ENCODE peak calls at places on chromosome 10, in four cellular contexts. V is neuronal stem cell, D is heart left ventricle, F is left ventricle myocardium inferior. J is an unnamed sample.
A peak's percentile ranks its signal among the peaks of the same experiment; 100 is the strongest.

GRCh38 chr10:69847458-69847857 is 45.8 kb downstream of the COL13A1 start:
- DNase-seq in V (no peak), D (no peak), F (no peak), J (no peak)

GRCh38 chr10:72298774-72299519 is 25.2 kb downstream of the DDIT4 start:
- DNase-seq in V (no peak), D (no peak), F (no peak), J (no peak)

GRCh38 chr10:73863039-73863817 is 11.1 kb downstream of the CAMK2G start:
- DNase-seq in V (no peak), D (no peak), F (no peak), J (no peak)

GRCh38 chr10:454860-455259 is 234.6 kb downstream of the DIP2C start:
- DNase-seq in V (no peak), D (peak; percentile 74), F (peak; percentile 37), J (no peak)

GRCh38 chr10:94183666-94184264 is 179.0 kb downstream of the NOC3L start:
- DNase-seq in V (no peak), D (no peak), F (no peak), J (no peak)

GRCh38 chr10:45437587-45438456 is 63.8 kb downstream of the ALOX5 start:
- DNase-seq in V (no peak), D (no peak), F (no peak), J (no peak)

GRCh38 chr10:72316748-72317435 is 37.8 kb downstream of the DNAJB12 start:
- DNase-seq in V (no peak), D (peak; percentile 83), F (peak; percentile 73), J (no peak)

GRCh38 chr10:123512881-123513822 is 153.0 kb upstream of the GPR26 start:
- DNase-seq in V (no peak), D (no peak), F (no peak), J (peak; percentile 49)

GRCh38 chr10:112951349-112952281 is 1.6 kb downstream of the TCF7L2 start:
- DNase-seq in V (peak; percentile 75), D (peak; percentile 63), F (peak; percentile 61), J (peak; percentile 86)

GRCh38 chr10:130493021-130493420 is 356.8 kb downstream of the GLRX3 start:
- DNase-seq in V (no peak), D (no peak), F (no peak), J (no peak)

GRCh38 chr10:17134737-17135260 is 5.2 kb upstream of the CUBN start:
- DNase-seq in V (no peak), D (no peak), F (no peak), J (no peak)

GRCh38 chr10:91144961-91145360 is 75.5 kb upstream of the PCGF5 start:
- DNase-seq in V (no peak), D (no peak), F (no peak), J (peak; percentile 81)

GRCh38 chr10:95742529-95742884 is 13.5 kb upstream of the ENTPD1 start:
- DNase-seq in V (no peak), D (peak; percentile 34), F (no peak), J (no peak)

GRCh38 chr10:118412132-118412531 is 70.0 kb upstream of the FAM204A start:
- DNase-seq in V (no peak), D (no peak), F (no peak), J (no peak)

GRCh38 chr10:91410638-91411367 is 659 bp downstream of the HECTD2 start:
- DNase-seq in V (no peak), D (no peak), F (no peak), J (peak; percentile 50)

GRCh38 chr10:18010050-18010449 is 58.3 kb downstream of the SLC39A12 start:
- DNase-seq in V (no peak), D (no peak), F (no peak), J (no peak)

GRCh38 chr10:26798298-26798697 is 62.5 kb downstream of the ABI1 start:
- DNase-seq in V (no peak), D (no peak), F (no peak), J (no peak)

GRCh38 chr10:95305606-95306385 is 15.0 kb upstream of the PDLIM1 start:
- DNase-seq in V (no peak), D (no peak), F (no peak), J (no peak)

GRCh38 chr10:1418031-1418550 is 319.2 kb downstream of the ADARB2 start:
- DNase-seq in V (no peak), D (no peak), F (no peak), J (no peak)

GRCh38 chr10:79472449-79472848 is 27.0 kb upstream of the ZCCHC24 start:
- DNase-seq in V (no peak), D (no peak), F (no peak), J (no peak)

GRCh38 chr10:10092581-10092980 is 925.1 kb upstream of the CELF2 start:
- DNase-seq in V (peak; percentile 43), D (peak; percentile 30), F (peak; percentile 26), J (peak; percentile 69)

DNA sequence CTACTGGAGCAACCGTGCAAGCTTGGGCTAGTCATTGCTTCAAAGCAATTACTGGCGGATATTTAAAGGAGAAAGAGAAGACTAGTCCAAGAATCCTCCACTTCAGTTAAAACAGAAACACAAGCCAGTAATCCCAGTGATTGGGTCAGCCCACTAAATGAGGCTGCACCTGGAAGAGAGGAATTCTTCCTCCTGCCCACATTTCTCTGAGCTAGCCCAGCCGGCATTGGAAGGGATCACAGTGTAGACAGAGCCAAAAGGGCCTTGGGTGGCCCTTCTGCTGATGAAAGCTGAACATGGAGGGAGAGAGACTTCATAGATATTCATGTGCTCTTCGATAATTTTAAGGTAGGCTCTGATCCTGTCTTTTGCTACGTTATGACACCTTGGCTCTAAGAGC is 228.4 kb downstream of the KIAA1217 start:
- DNase-seq in V (no peak), D (no peak), F (no peak), J (no peak)
- H3K4me1 ChIP-seq in V (peaks cover 6% of the 10 kb centered on the region), D (no peaks in the 10 kb centered on the region), F (peaks cover 10% of the 10 kb centered on the region), J (no peaks in the 10 kb centered on the region)

GRCh38 chr10:80541144-80541750 is 3.5 kb downstream of the SH2D4B start:
- DNase-seq in V (no peak), D (peak; percentile 67), F (peak; percentile 50), J (no peak)
- H3K27ac ChIP-seq in V (no peak overlapping the region), D (peak overlapping the region; percentile 67), F (peak overlapping the region; percentile 85), J (no peak overlapping the region)

GRCh38 chr10:63219749-63220148 is 86.6 kb downstream of the NRBF2 start:
- DNase-seq in V (no peak), D (no peak), F (no peak), J (no peak)

GRCh38 chr10:63221950-63222349 is 88.8 kb downstream of the NRBF2 start:
- DNase-seq in V (no peak), D (no peak), F (no peak), J (no peak)

GRCh38 chr10:63213489-63213888 is 80.4 kb downstream of the NRBF2 start:
- DNase-seq in V (no peak), D (no peak), F (no peak), J (no peak)

GRCh38 chr10:63214586-63214985 is 81.5 kb downstream of the NRBF2 start:
- DNase-seq in V (no peak), D (no peak), F (no peak), J (peak; percentile 51)

GRCh38 chr10:63217120-63217605 is 84.0 kb downstream of the NRBF2 start:
- DNase-seq in V (no peak), D (no peak), F (no peak), J (peak; percentile 69)
- H3K4me1 ChIP-seq in V (no peaks in the 10 kb centered on the region), D (peaks cover 63% of the 10 kb centered on the region), F (peaks cover 64% of the 10 kb centered on the region), J (peaks cover 20% of the 10 kb centered on the region)

GRCh38 chr10:30125484-30125883 is 66.1 kb upstream of the JCAD start:
- DNase-seq in V (no peak), D (no peak), F (no peak), J (no peak)

GRCh38 chr10:30127120-30127541 is 67.7 kb upstream of the JCAD start:
- DNase-seq in V (no peak), D (no peak), F (no peak), J (peak; percentile 79)

GRCh38 chr10:30121401-30121800 is 62.0 kb upstream of the JCAD start:
- DNase-seq in V (no peak), D (no peak), F (no peak), J (peak; percentile 16)

DNA sequence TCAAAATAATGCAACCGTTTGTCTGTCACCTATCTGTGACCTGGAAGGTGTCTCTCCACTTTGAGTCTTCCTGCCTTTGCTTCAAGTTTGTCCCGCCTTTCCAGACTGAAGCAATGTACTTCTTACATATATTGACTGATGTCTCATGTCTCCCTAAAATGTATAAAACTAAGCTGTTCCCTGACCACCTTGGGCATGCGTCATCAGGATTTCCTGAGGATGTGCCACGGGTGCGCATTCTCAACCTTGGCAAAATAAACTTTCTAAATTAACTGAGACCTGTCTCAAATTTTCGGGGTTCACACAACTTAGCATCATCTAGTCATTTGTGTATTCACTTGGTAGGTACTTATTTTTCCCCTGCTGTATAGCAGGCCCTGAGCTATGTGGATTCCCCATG is 65.3 kb upstream of the JCAD start:
- DNase-seq in V (no peak), D (no peak), F (no peak), J (no peak)
- H3K27ac ChIP-seq in V (no peak overlapping the region), D (no peak overlapping the region), F (no peak overlapping the region), J (no peak overlapping the region)

DNA sequence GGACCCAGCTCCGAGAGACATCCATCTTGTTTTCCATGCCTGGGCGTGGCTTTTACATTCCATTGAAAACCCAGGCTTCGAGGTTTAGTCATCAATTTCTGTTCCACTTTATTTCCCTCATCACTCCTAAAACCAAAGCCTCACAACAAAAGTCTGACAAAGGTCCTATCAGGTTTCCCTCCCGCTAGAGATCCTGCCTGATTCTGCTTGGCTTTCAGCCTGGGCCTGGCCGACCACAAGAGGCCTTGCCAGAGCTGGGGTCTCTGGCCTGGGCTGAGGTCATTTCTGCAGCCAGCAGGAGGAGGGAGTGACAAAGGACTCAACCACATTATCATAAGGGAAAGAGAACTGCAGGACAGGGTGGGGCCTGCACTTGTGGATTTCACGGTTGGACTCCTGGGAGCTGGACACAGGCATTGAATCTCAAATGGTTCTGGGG is 167.0 kb downstream of the FANK1 start:
- DNase-seq in V (no peak), D (no peak), F (no peak), J (no peak)
- H3K4me1 ChIP-seq in V (peaks cover 5% of the 10 kb centered on the region), D (peaks cover 34% of the 10 kb centered on the region), F (peaks cover 38% of the 10 kb centered on the region), J (no peaks in the 10 kb centered on the region)

GRCh38 chr10:32419615-32420014 is 26.3 kb upstream of the CCDC7 start:
- DNase-seq in V (no peak), D (no peak), F (no peak), J (no peak)

GRCh38 chr10:32417906-32418547 is 27.9 kb upstream of the CCDC7 start:
- DNase-seq in V (no peak), D (no peak), F (no peak), J (peak; percentile 93)

GRCh38 chr10:32415361-32415760 is 30.6 kb upstream of the CCDC7 start:
- DNase-seq in V (no peak), D (no peak), F (no peak), J (no peak)

GRCh38 chr10:32413513-32413912 is 32.4 kb upstream of the CCDC7 start:
- DNase-seq in V (no peak), D (no peak), F (no peak), J (peak; percentile 66)

GRCh38 chr10:32418572-32418971 is 27.4 kb upstream of the CCDC7 start:
- DNase-seq in V (no peak), D (no peak), F (no peak), J (no peak)
- H3K27ac ChIP-seq in V (no peak overlapping the region), D (no peak overlapping the region), F (peak overlapping the region; percentile 60), J (no peak overlapping the region)